ENCODE peak calls at places on chromosomes 1 and 21, in nine cellular contexts. W is GM20000, N is mammary epithelial cell, J is esophagus muscularis mucosa, S is adrenal gland, V is PC-3, G is HFFc6, K is fibroblast of the aortic adventitia, T is hepatocyte. I is an unnamed sample.

GRCh38 chr1:75723989-75724471 is 479 bp upstream of the ACADM start:
- DNase-seq in W (peak), N (peak), J (peak), S (peak), V (peak), G (peak), K (peak), T (peak), I (peak)

GRCh38 chr1:168842916-168843315 is 113.9 kb upstream of the DPT start:
- DNase-seq in W (no peak), N (no peak), J (no peak), S (no peak), V (no peak), G (no peak), K (no peak), T (no peak), I (no peak)

GRCh38 chr21:39720126-39720778 is 24.7 kb upstream of the IGSF5 start:
- DNase-seq in W (no peak), N (no peak), J (no peak), S (no peak), V (peak), G (peak), K (no peak), T (no peak), I (no peak)

GRCh38 chr1:229507502-229507901 is 639 bp downstream of the NUP133 start:
- DNase-seq in W (no peak), N (no peak), J (no peak), S (no peak), V (no peak), G (no peak), K (no peak), T (no peak), I (no peak)

GRCh38 chr1:221874285-221875003 is 132.6 kb upstream of the DUSP10 start:
- DNase-seq in W (no peak), N (no peak), J (peak), S (no peak), V (no peak), G (peak), K (peak), T (no peak), I (no peak)

GRCh38 chr1:215507119-215507518 is 60.0 kb upstream of the KCTD3 start:
- DNase-seq in W (no peak), N (no peak), J (no peak), S (no peak), V (no peak), G (no peak), K (peak), T (no peak), I (no peak)

GRCh38 chr1:26468911-26469310 is 3.3 kb upstream of the HMGN2 start:
- DNase-seq in W (no peak), N (no peak), J (no peak), S (peak), V (no peak), G (no peak), K (no peak), T (no peak), I (peak)

GRCh38 chr1:177172866-177173265 is 2.1 kb downstream of the BRINP2 start:
- DNase-seq in W (no peak), N (no peak), J (no peak), S (no peak), V (peak), G (no peak), K (no peak), T (no peak), I (no peak)

GRCh38 chr1:65971547-65971946 is 178.9 kb downstream of the PDE4B start:
- DNase-seq in W (no peak), N (no peak), J (no peak), S (no peak), V (no peak), G (no peak), K (no peak), T (no peak), I (no peak)

GRCh38 chr1:35555212-35555584 is 2.0 kb downstream of the KIAA0319L start:
- DNase-seq in W (no peak), N (no peak), J (no peak), S (no peak), V (no peak), G (no peak), K (no peak), T (no peak), I (no peak)

GRCh38 chr21:39041815-39042214 is 141.4 kb downstream of the PSMG1 start:
- DNase-seq in W (no peak), N (no peak), J (no peak), S (no peak), V (no peak), G (no peak), K (no peak), T (no peak), I (no peak)

GRCh38 chr1:64228181-64228957 is 24.9 kb downstream of the UBE2U start:
- DNase-seq in W (no peak), N (peak), J (no peak), S (no peak), V (peak), G (peak), K (peak), T (no peak), I (no peak)

GRCh38 chr1:175176246-175176645 is 16.3 kb downstream of the KIAA0040 start:
- DNase-seq in W (no peak), N (peak), J (no peak), S (no peak), V (peak), G (no peak), K (no peak), T (no peak), I (no peak)

DNA sequence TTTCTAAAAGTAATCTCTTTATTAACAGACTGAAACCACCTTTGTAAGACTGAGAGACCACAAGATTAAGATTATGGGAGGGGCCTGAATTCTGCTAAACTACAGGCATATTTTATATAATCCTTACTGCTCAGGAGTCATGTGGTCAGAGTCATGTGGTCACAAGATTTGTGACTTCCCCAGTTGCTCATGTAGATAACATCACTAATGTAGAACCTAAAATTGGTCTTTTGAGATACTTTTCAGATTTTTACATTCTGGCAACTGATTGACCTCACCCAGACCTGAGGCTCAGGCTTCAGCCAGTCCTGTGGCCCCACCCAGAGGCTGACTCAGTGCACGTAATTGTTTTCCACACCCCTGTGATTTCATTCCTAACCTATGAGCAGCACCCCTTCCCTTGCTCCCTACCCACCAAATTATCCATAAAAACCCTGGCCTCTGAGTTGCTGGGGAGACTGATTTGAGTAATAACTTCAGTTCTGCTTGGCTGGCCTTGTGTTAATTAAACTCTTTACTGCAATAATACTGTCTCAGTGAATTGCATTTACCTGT is 41.8 kb upstream of the ZNF326 start:
- DNase-seq in W (peak), N (peak), J (no peak), S (peak), V (peak), G (peak), K (peak), T (peak), I (no peak)
- TF ChIP-seq CTCF in W (peak), N (no peak), J (no peak), S (no peak), V (peak), G (peak), K (no peak), T (peak), I (no peak)

DNA sequence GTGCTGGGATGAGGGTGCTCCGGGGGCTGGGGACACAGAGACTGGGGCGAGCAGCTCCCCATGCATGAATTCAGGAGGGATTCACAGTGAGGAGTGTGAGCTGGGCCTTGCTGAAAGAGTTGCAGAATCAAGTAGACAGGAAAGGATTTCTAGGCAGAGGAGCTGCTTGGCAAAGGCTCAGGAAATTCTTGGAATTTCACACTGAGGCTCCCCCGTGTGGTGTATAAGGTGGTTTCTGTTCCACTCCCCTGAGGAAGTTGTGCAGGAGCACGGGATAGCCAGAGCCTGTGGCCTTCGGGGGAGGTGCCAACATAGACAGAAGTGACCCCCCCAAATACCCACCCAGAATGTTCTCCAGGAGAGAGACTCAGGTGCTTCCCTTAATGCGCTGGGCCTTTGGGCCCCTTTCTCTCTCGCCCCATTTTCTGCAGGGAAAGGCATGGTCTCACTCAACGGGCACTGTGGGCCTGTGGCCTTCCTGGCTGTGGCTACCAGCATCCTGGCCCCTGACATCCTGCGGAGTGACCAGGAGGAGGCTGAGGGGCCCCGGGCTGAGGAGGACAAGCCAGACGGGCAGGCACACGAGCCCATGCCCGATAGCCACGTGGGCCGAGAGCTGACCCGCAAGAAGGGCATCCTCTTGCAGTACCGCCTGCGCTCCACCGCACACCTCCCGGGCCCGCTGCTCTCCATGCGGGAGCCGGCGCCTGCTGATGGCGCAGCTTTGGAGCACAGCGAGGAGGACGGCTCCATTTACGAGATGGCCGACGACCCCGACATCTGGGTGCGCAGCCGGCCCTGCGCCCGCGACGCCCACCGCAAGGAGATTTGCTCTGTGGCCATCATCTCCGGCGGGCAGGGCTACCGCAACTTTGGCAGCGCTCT is 58.5 kb upstream of the ACTL8 start:
- DNase-seq in W (no peak), N (peak), J (no peak), S (peak), V (peak), G (peak), K (peak), T (peak), I (peak)
- TF ChIP-seq CTCF in W (no peak), N (peak), J (peak), S (peak), V (peak), G (peak), K (peak), T (peak), I (peak)

DNA sequence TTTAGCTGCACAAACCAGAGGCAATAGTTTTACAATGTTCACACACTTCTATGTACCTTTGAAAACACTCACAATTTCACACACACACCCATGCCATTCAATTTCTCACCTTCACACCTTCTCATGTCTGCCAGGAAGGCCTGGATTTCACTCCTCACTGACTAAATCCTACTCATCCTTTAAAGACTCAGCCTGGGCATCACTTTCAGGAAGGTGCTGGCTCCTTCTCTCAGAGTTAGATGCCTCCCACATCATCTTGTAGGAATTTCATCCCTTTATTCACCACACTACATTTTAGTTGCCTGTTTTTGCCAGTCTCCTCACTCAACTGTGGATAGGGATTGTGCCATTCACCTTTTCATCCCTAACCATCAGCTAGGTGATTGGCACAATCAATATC is 2.3 kb downstream of the IL20 start:
- DNase-seq in W (no peak), N (no peak), J (no peak), S (no peak), V (no peak), G (no peak), K (no peak), T (no peak), I (no peak)
- TF ChIP-seq CTCF in W (no peak), N (no peak), J (no peak), S (no peak), V (no peak), G (no peak), K (no peak), T (no peak), I (no peak)

GRCh38 chr1:226309398-226310122 is 596 bp upstream of the LIN9 start:
- DNase-seq in W (no peak), N (no peak), J (no peak), S (peak), V (peak), G (no peak), K (peak), T (no peak), I (no peak)
- TF ChIP-seq CTCF in W (no peak), N (no peak), J (peak), S (peak), V (no peak), G (no peak), K (peak), T (no peak), I (no peak)

GRCh38 chr1:107327446-107327845 is 186.6 kb downstream of the NTNG1 start:
- DNase-seq in W (no peak), N (peak), J (no peak), S (no peak), V (no peak), G (no peak), K (no peak), T (no peak), I (no peak)
- TF ChIP-seq CTCF in W (no peak), N (no peak), J (no peak), S (no peak), V (no peak), G (no peak), K (no peak), T (no peak), I (no peak)

I was measured in prostate gland.